ENCODE peak calls at places on chromosome 12, in five cellular contexts. One of them, this sample, is unnamed.
A peak's percentile ranks its signal among the peaks of the same experiment; 100 is the strongest.

GRCh38 chr12:601976-602699 is 61.1 kb downstream of the NINJ2 start:
- DNase-seq in AG20443: no peak
- DNase-seq in bronchial epithelial cell: peak; percentile 45
- DNase-seq in G401: no peak
- DNase-seq in LoVo: no peak
- DNase-seq in this sample: no peak

GRCh38 chr12:57935839-57936512 is 5.4 kb upstream of the ATP23 start:
- DNase-seq in AG20443: peak; percentile 95
- DNase-seq in bronchial epithelial cell: peak; percentile 87
- DNase-seq in G401: peak; percentile 97
- DNase-seq in LoVo: peak; percentile 97
- DNase-seq in this sample: peak; percentile 85

GRCh38 chr12:34294671-34295365 is 272.5 kb downstream of the ALG10 start:
- DNase-seq in AG20443: no peak
- DNase-seq in bronchial epithelial cell: no peak
- DNase-seq in G401: no peak
- DNase-seq in LoVo: no peak
- DNase-seq in this sample: no peak

GRCh38 chr12:53221203-53222076 is 10.6 kb downstream of the RARG start:
- DNase-seq in AG20443: peak; percentile 84
- DNase-seq in bronchial epithelial cell: no peak
- DNase-seq in G401: peak; percentile 53
- DNase-seq in LoVo: peak; percentile 74
- DNase-seq in this sample: no peak

GRCh38 chr12:12800406-12801180 is 12.6 kb upstream of the DDX47 start:
- DNase-seq in AG20443: peak; percentile 48
- DNase-seq in bronchial epithelial cell: peak; percentile 98
- DNase-seq in G401: no peak
- DNase-seq in LoVo: peak; percentile 74
- DNase-seq in this sample: no peak

GRCh38 chr12:113846883-113847282 is 119.2 kb downstream of the RBM19 start:
- DNase-seq in AG20443: no peak
- DNase-seq in bronchial epithelial cell: no peak
- DNase-seq in G401: no peak
- DNase-seq in LoVo: no peak
- DNase-seq in this sample: no peak

GRCh38 chr12:7859552-7859951 is 13.2 kb downstream of the SLC2A14 start:
- DNase-seq in AG20443: peak; percentile 47
- DNase-seq in bronchial epithelial cell: no peak
- DNase-seq in G401: no peak
- DNase-seq in LoVo: no peak
- DNase-seq in this sample: no peak

GRCh38 chr12:84507914-84508313 is 404.7 kb downstream of the SLC6A15 start:
- DNase-seq in AG20443: peak; percentile 15
- DNase-seq in bronchial epithelial cell: no peak
- DNase-seq in G401: no peak
- DNase-seq in LoVo: no peak
- DNase-seq in this sample: no peak

GRCh38 chr12:53056901-53057300 is 7.0 kb downstream of the TNS2 start:
- DNase-seq in AG20443: no peak
- DNase-seq in bronchial epithelial cell: no peak
- DNase-seq in G401: no peak
- DNase-seq in LoVo: no peak
- DNase-seq in this sample: no peak

GRCh38 chr12:11729008-11729407 is 79.5 kb downstream of the ETV6 start:
- DNase-seq in AG20443: no peak
- DNase-seq in bronchial epithelial cell: peak; percentile 86
- DNase-seq in G401: no peak
- DNase-seq in LoVo: peak; percentile 75
- DNase-seq in this sample: no peak

GRCh38 chr12:19018302-19018980 is 111.1 kb upstream of the PLEKHA5 start:
- DNase-seq in AG20443: peak; percentile 65
- DNase-seq in bronchial epithelial cell: peak; percentile 73
- DNase-seq in G401: no peak
- DNase-seq in LoVo: peak; percentile 51
- DNase-seq in this sample: no peak